ENCODE peak calls at places on chromosome 13, in five cellular contexts. D is OCI-LY7, G is lower leg skin, E is cardiac muscle cell, A is left lung. Y is an unnamed sample.

GRCh38 chr13:67549331-67549730 is 319.2 kb upstream of the PCDH9 start:
- DNase-seq in E (no peak), A (no peak), G (no peak), D (no peak), Y (no peak)

GRCh38 chr13:85194482-85194881 is 604.7 kb downstream of the SLITRK6 start:
- DNase-seq in D (no peak), E (no peak), G (no peak), A (no peak), Y (no peak)

GRCh38 chr13:30486230-30487074 is 20.7 kb upstream of the HMGB1 start:
- DNase-seq in G (peak; percentile 64), E (peak; percentile 16), D (no peak), A (peak; percentile 62), Y (no peak)

GRCh38 chr13:99321709-99322108 is 14.5 kb upstream of the GPR183 start:
- DNase-seq in D (no peak), G (no peak), E (no peak), A (no peak), Y (no peak)

GRCh38 chr13:87661471-87661870 is 9.7 kb upstream of the SLITRK5 start:
- DNase-seq in D (no peak), G (no peak), A (no peak), E (no peak), Y (no peak)

GRCh38 chr13:112900691-112901091 is 68.3 kb upstream of the MCF2L start:
- DNase-seq in A (no peak), D (no peak), G (no peak), E (no peak), Y (no peak)

GRCh38 chr13:103178986-103179695 is 112.9 kb upstream of the SLC10A2 start:
- DNase-seq in G (no peak), D (no peak), A (no peak), E (no peak), Y (no peak)

GRCh38 chr13:84651288-84651687 is 769.0 kb upstream of the SLITRK1 start:
- DNase-seq in G (no peak), E (peak; percentile 90), D (no peak), A (no peak), Y (no peak)

GRCh38 chr13:78241278-78241919 is 322.8 kb upstream of the EDNRB start:
- DNase-seq in D (peak; percentile 41), A (no peak), G (no peak), E (peak; percentile 53), Y (peak; percentile 25)
- TF ChIP-seq CTCF in D (peak; percentile 87), A (peak; percentile 39), G (no peak), E (peak; percentile 63), Y (peak; percentile 43)

GRCh38 chr13:26837997-26838396 is 77.4 kb upstream of the GPR12 start:
- DNase-seq in E (no peak), A (no peak), G (no peak), D (no peak), Y (no peak)
- TF ChIP-seq CTCF in E (no peak), A (no peak), G (no peak), D (no peak), Y (no peak)

DNA sequence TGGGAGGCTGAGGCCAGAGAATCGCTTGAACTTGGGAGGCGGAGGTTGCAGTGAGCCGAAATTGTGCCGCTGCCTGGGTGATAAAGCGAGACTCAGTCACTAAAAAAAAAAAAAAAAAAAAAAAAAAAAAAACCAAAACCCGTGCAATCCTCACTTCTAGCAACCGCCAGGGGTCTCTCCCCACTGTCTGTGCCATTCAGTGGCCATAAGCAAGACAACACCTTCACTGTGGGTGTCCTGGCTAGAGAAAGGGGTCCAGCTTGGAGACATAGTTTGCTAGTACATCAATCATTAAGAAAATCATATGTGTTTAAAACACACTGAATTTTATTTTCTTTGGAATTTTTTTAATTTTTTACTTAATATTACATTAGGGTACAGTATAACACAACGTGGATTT is 68.2 kb downstream of the RASL11A start:
- DNase-seq in D (peak; percentile 79), G (no peak), A (no peak), E (no peak), Y (peak; percentile 24)
- TF ChIP-seq CTCF in D (no peak), G (no peak), A (no peak), E (no peak), Y (no peak)

GRCh38 chr13:33262997-33263396 is 22.6 kb downstream of the STARD13 start:
- DNase-seq in G (no peak), E (no peak), D (peak; percentile 10), A (no peak), Y (no peak)
- TF ChIP-seq CTCF in G (no peak), E (peak; percentile 6), D (peak; percentile 40), A (no peak), Y (no peak)

GRCh38 chr13:45587897-45588296 is 27.6 kb downstream of the ERICH6B start:
- DNase-seq in G (no peak), D (no peak), A (no peak), E (no peak), Y (no peak)

GRCh38 chr13:45582533-45583076 is 32.9 kb downstream of the ERICH6B start:
- DNase-seq in D (no peak), E (no peak), G (no peak), A (no peak), Y (no peak)

GRCh38 chr13:45584816-45585215 is 30.7 kb downstream of the ERICH6B start:
- DNase-seq in G (no peak), A (no peak), E (no peak), D (no peak), Y (no peak)
- TF ChIP-seq CTCF in G (no peak), A (no peak), E (no peak), D (peak; percentile 23), Y (no peak)